ENCODE peak calls at places on chromosomes 1 and 21, in nine cellular contexts. One of them, this sample, is unnamed.
A peak's percentile ranks its signal among the peaks of the same experiment; 100 is the strongest.

GRCh38 chr1:108750476-108751191 is 4.2 kb downstream of the STXBP3 start:
- DNase-seq in NCI-H2171 treated with DMSO at 0.1 percent for 48 hours: peak; percentile 40
- DNase-seq in stimulated activated CD4-positive, alpha-beta T cell treated with anti-CD3 and anti-CD28 coated beads, Interleukin-1b, Interleukin-23, amount 100 ng/mL, for 24 hours: no peak
- DNase-seq in MG63: no peak
- DNase-seq in CD8-positive, alpha-beta memory T cell: no peak
- DNase-seq in cardiac fibroblast: no peak
- DNase-seq in GM12865: no peak
- DNase-seq in CD8-positive, alpha-beta T cell: no peak
- DNase-seq in WTC11: no peak
- DNase-seq in this sample: no peak

GRCh38 chr21:45135122-45135521 is 60.7 kb downstream of the ADARB1 start:
- DNase-seq in NCI-H2171 treated with DMSO at 0.1 percent for 48 hours: no peak
- DNase-seq in stimulated activated CD4-positive, alpha-beta T cell treated with anti-CD3 and anti-CD28 coated beads, Interleukin-1b, Interleukin-23, amount 100 ng/mL, for 24 hours: no peak
- DNase-seq in MG63: no peak
- DNase-seq in CD8-positive, alpha-beta memory T cell: no peak
- DNase-seq in cardiac fibroblast: no peak
- DNase-seq in GM12865: no peak
- DNase-seq in CD8-positive, alpha-beta T cell: no peak
- DNase-seq in WTC11: no peak
- DNase-seq in this sample: no peak

GRCh38 chr1:163709636-163710035 is 387.9 kb downstream of the NUF2 start:
- DNase-seq in NCI-H2171 treated with DMSO at 0.1 percent for 48 hours: no peak
- DNase-seq in stimulated activated CD4-positive, alpha-beta T cell treated with anti-CD3 and anti-CD28 coated beads, Interleukin-1b, Interleukin-23, amount 100 ng/mL, for 24 hours: no peak
- DNase-seq in MG63: no peak
- DNase-seq in CD8-positive, alpha-beta memory T cell: no peak
- DNase-seq in cardiac fibroblast: no peak
- DNase-seq in GM12865: no peak
- DNase-seq in CD8-positive, alpha-beta T cell: no peak
- DNase-seq in WTC11: no peak
- DNase-seq in this sample: no peak

GRCh38 chr1:109398343-109399225 is 866 bp upstream of the SORT1 start:
- DNase-seq in NCI-H2171 treated with DMSO at 0.1 percent for 48 hours: no peak
- DNase-seq in stimulated activated CD4-positive, alpha-beta T cell treated with anti-CD3 and anti-CD28 coated beads, Interleukin-1b, Interleukin-23, amount 100 ng/mL, for 24 hours: no peak
- DNase-seq in MG63: no peak
- DNase-seq in CD8-positive, alpha-beta memory T cell: no peak
- DNase-seq in cardiac fibroblast: no peak
- DNase-seq in GM12865: no peak
- DNase-seq in CD8-positive, alpha-beta T cell: no peak
- DNase-seq in WTC11: no peak
- DNase-seq in this sample: no peak

GRCh38 chr1:75672528-75673393 is 51.7 kb upstream of the ACADM start:
- DNase-seq in NCI-H2171 treated with DMSO at 0.1 percent for 48 hours: no peak
- DNase-seq in stimulated activated CD4-positive, alpha-beta T cell treated with anti-CD3 and anti-CD28 coated beads, Interleukin-1b, Interleukin-23, amount 100 ng/mL, for 24 hours: no peak
- DNase-seq in MG63: peak; percentile 82
- DNase-seq in CD8-positive, alpha-beta memory T cell: no peak
- DNase-seq in cardiac fibroblast: peak; percentile 61
- DNase-seq in GM12865: peak; percentile 6
- DNase-seq in CD8-positive, alpha-beta T cell: no peak
- DNase-seq in WTC11: peak; percentile 23
- DNase-seq in this sample: no peak

GRCh38 chr1:48873944-48874343 is 97.3 kb upstream of the BEND5 start:
- DNase-seq in NCI-H2171 treated with DMSO at 0.1 percent for 48 hours: no peak
- DNase-seq in stimulated activated CD4-positive, alpha-beta T cell treated with anti-CD3 and anti-CD28 coated beads, Interleukin-1b, Interleukin-23, amount 100 ng/mL, for 24 hours: no peak
- DNase-seq in MG63: no peak
- DNase-seq in CD8-positive, alpha-beta memory T cell: no peak
- DNase-seq in cardiac fibroblast: no peak
- DNase-seq in GM12865: no peak
- DNase-seq in CD8-positive, alpha-beta T cell: no peak
- DNase-seq in WTC11: peak; percentile 29
- DNase-seq in this sample: no peak

GRCh38 chr1:228059536-228060457 is 22.7 kb upstream of the ARF1 start:
- DNase-seq in NCI-H2171 treated with DMSO at 0.1 percent for 48 hours: peak; percentile 69
- DNase-seq in stimulated activated CD4-positive, alpha-beta T cell treated with anti-CD3 and anti-CD28 coated beads, Interleukin-1b, Interleukin-23, amount 100 ng/mL, for 24 hours: peak; percentile 37
- DNase-seq in MG63: peak; percentile 54
- DNase-seq in CD8-positive, alpha-beta memory T cell: no peak
- DNase-seq in cardiac fibroblast: peak; percentile 36
- DNase-seq in GM12865: peak; percentile 38
- DNase-seq in CD8-positive, alpha-beta T cell: peak; percentile 69
- DNase-seq in WTC11: peak; percentile 100
- DNase-seq in this sample: no peak

GRCh38 chr21:35159881-35160280 is 110.8 kb upstream of the RUNX1 start:
- DNase-seq in NCI-H2171 treated with DMSO at 0.1 percent for 48 hours: no peak
- DNase-seq in stimulated activated CD4-positive, alpha-beta T cell treated with anti-CD3 and anti-CD28 coated beads, Interleukin-1b, Interleukin-23, amount 100 ng/mL, for 24 hours: no peak
- DNase-seq in MG63: no peak
- DNase-seq in CD8-positive, alpha-beta memory T cell: no peak
- DNase-seq in cardiac fibroblast: peak; percentile 56
- DNase-seq in GM12865: no peak
- DNase-seq in CD8-positive, alpha-beta T cell: no peak
- DNase-seq in WTC11: no peak
- DNase-seq in this sample: no peak

GRCh38 chr1:87404306-87404705 is 75.6 kb downstream of the LMO4 start:
- DNase-seq in NCI-H2171 treated with DMSO at 0.1 percent for 48 hours: no peak
- DNase-seq in stimulated activated CD4-positive, alpha-beta T cell treated with anti-CD3 and anti-CD28 coated beads, Interleukin-1b, Interleukin-23, amount 100 ng/mL, for 24 hours: no peak
- DNase-seq in MG63: no peak
- DNase-seq in CD8-positive, alpha-beta memory T cell: no peak
- DNase-seq in cardiac fibroblast: no peak
- DNase-seq in GM12865: no peak
- DNase-seq in CD8-positive, alpha-beta T cell: no peak
- DNase-seq in WTC11: no peak
- DNase-seq in this sample: no peak

GRCh38 chr1:115283681-115284146 is 54.3 kb downstream of the NGF start:
- DNase-seq in NCI-H2171 treated with DMSO at 0.1 percent for 48 hours: no peak
- DNase-seq in stimulated activated CD4-positive, alpha-beta T cell treated with anti-CD3 and anti-CD28 coated beads, Interleukin-1b, Interleukin-23, amount 100 ng/mL, for 24 hours: no peak
- DNase-seq in MG63: no peak
- DNase-seq in CD8-positive, alpha-beta memory T cell: no peak
- DNase-seq in cardiac fibroblast: no peak
- DNase-seq in GM12865: no peak
- DNase-seq in CD8-positive, alpha-beta T cell: no peak
- DNase-seq in WTC11: no peak
- DNase-seq in this sample: no peak

GRCh38 chr1:2543543-2544092 is 12.6 kb upstream of the TNFRSF14 start:
- DNase-seq in NCI-H2171 treated with DMSO at 0.1 percent for 48 hours: peak; percentile 65
- DNase-seq in stimulated activated CD4-positive, alpha-beta T cell treated with anti-CD3 and anti-CD28 coated beads, Interleukin-1b, Interleukin-23, amount 100 ng/mL, for 24 hours: no peak
- DNase-seq in MG63: no peak
- DNase-seq in CD8-positive, alpha-beta memory T cell: peak; percentile 65
- DNase-seq in cardiac fibroblast: no peak
- DNase-seq in GM12865: peak; percentile 18
- DNase-seq in CD8-positive, alpha-beta T cell: peak; percentile 74
- DNase-seq in WTC11: no peak
- DNase-seq in this sample: no peak

GRCh38 chr1:51736702-51737101 is 119.8 kb downstream of the OSBPL9 start:
- DNase-seq in NCI-H2171 treated with DMSO at 0.1 percent for 48 hours: no peak
- DNase-seq in stimulated activated CD4-positive, alpha-beta T cell treated with anti-CD3 and anti-CD28 coated beads, Interleukin-1b, Interleukin-23, amount 100 ng/mL, for 24 hours: no peak
- DNase-seq in MG63: peak; percentile 11
- DNase-seq in CD8-positive, alpha-beta memory T cell: no peak
- DNase-seq in cardiac fibroblast: peak; percentile 84
- DNase-seq in GM12865: peak; percentile 53
- DNase-seq in CD8-positive, alpha-beta T cell: no peak
- DNase-seq in WTC11: no peak
- DNase-seq in this sample: no peak